ENCODE peak calls at places on chromosome 7, in five cellular contexts. One of them, this sample, is unnamed. For H3K4me1, the result is how much of the 10 kb centered on the place peaks cover.

GRCh38 chr7:69962856-69963149 is 364.5 kb downstream of the AUTS2 start:
- DNase-seq in psoas muscle: no peak
- DNase-seq in HCT116: no peak
- DNase-seq in mesendoderm: no peak
- DNase-seq in CD8-positive, alpha-beta T cell: no peak
- DNase-seq in this sample: no peak

GRCh38 chr7:154880512-154880911 is 122.4 kb downstream of the PAXIP1 start:
- DNase-seq in CD8-positive, alpha-beta T cell: no peak
- DNase-seq in HCT116: no peak
- DNase-seq in mesendoderm: no peak
- DNase-seq in psoas muscle: no peak
- DNase-seq in this sample: no peak

GRCh38 chr7:129470411-129470810 is 31.9 kb upstream of the SMKR1 start:
- DNase-seq in HCT116: no peak
- DNase-seq in CD8-positive, alpha-beta T cell: no peak
- DNase-seq in mesendoderm: no peak
- DNase-seq in psoas muscle: no peak
- DNase-seq in this sample: no peak

GRCh38 chr7:13166801-13167200 is 479.4 kb downstream of the ARL4A start:
- DNase-seq in HCT116: no peak
- DNase-seq in mesendoderm: no peak
- DNase-seq in psoas muscle: no peak
- DNase-seq in CD8-positive, alpha-beta T cell: no peak
- DNase-seq in this sample: no peak

GRCh38 chr7:107697246-107698044 is 36.8 kb downstream of the SLC26A4 start:
- DNase-seq in HCT116: no peak
- DNase-seq in psoas muscle: no peak
- DNase-seq in mesendoderm: no peak
- DNase-seq in CD8-positive, alpha-beta T cell: no peak
- DNase-seq in this sample: no peak

GRCh38 chr7:80412842-80413241 is 99.0 kb downstream of the GNAT3 start:
- DNase-seq in psoas muscle: no peak
- DNase-seq in CD8-positive, alpha-beta T cell: no peak
- DNase-seq in HCT116: no peak
- DNase-seq in mesendoderm: no peak
- DNase-seq in this sample: no peak

GRCh38 chr7:102811942-102812678 is 63.3 kb downstream of the FAM185A start:
- DNase-seq in mesendoderm: no peak
- DNase-seq in HCT116: no peak
- DNase-seq in CD8-positive, alpha-beta T cell: no peak
- DNase-seq in psoas muscle: no peak
- DNase-seq in this sample: no peak

GRCh38 chr7:85630904-85631582 is 444.2 kb upstream of the SEMA3D start:
- DNase-seq in psoas muscle: no peak
- DNase-seq in mesendoderm: no peak
- DNase-seq in HCT116: no peak
- DNase-seq in CD8-positive, alpha-beta T cell: no peak
- DNase-seq in this sample: peak

GRCh38 chr7:48428091-48428710 is 256.9 kb downstream of the ABCA13 start:
- DNase-seq in psoas muscle: no peak
- DNase-seq in HCT116: no peak
- DNase-seq in CD8-positive, alpha-beta T cell: no peak
- DNase-seq in mesendoderm: no peak
- DNase-seq in this sample: no peak

GRCh38 chr7:139733751-139734150 is 44.0 kb downstream of the HIPK2 start:
- DNase-seq in HCT116: no peak
- DNase-seq in mesendoderm: no peak
- DNase-seq in psoas muscle: no peak
- DNase-seq in CD8-positive, alpha-beta T cell: no peak
- DNase-seq in this sample: no peak

GRCh38 chr7:44767912-44768662 is 19.4 kb downstream of the ZMIZ2 start:
- DNase-seq in mesendoderm: no peak
- DNase-seq in psoas muscle: peak
- DNase-seq in HCT116: no peak
- DNase-seq in CD8-positive, alpha-beta T cell: no peak
- DNase-seq in this sample: peak

GRCh38 chr7:26293569-26294308 is 2.1 kb downstream of the SNX10 start:
- DNase-seq in CD8-positive, alpha-beta T cell: peak
- DNase-seq in mesendoderm: no peak
- DNase-seq in psoas muscle: no peak
- DNase-seq in HCT116: no peak
- DNase-seq in this sample: no peak

GRCh38 chr7:79287976-79288375 is 165.5 kb downstream of the MAGI2 start:
- DNase-seq in psoas muscle: no peak
- DNase-seq in CD8-positive, alpha-beta T cell: no peak
- DNase-seq in HCT116: no peak
- DNase-seq in mesendoderm: no peak
- DNase-seq in this sample: no peak

GRCh38 chr7:44918029-44918428 is 32.7 kb upstream of the PURB start:
- DNase-seq in mesendoderm: no peak
- DNase-seq in psoas muscle: no peak
- DNase-seq in HCT116: no peak
- DNase-seq in CD8-positive, alpha-beta T cell: no peak
- DNase-seq in this sample: no peak

GRCh38 chr7:82015751-82016150 is 245.9 kb upstream of the HGF start:
- DNase-seq in psoas muscle: no peak
- DNase-seq in mesendoderm: peak
- DNase-seq in CD8-positive, alpha-beta T cell: no peak
- DNase-seq in HCT116: no peak
- DNase-seq in this sample: no peak

GRCh38 chr7:151451626-151452025 is 11.7 kb upstream of the CRYGN start:
- DNase-seq in mesendoderm: no peak
- DNase-seq in psoas muscle: no peak
- DNase-seq in CD8-positive, alpha-beta T cell: no peak
- DNase-seq in HCT116: no peak
- DNase-seq in this sample: no peak
- H3K4me3 ChIP-seq in mesendoderm: no peak
- H3K4me3 ChIP-seq in psoas muscle: no peak
- H3K4me3 ChIP-seq in CD8-positive, alpha-beta T cell: no peak
- H3K4me3 ChIP-seq in HCT116: no peak
- H3K4me3 ChIP-seq in this sample: no peak

GRCh38 chr7:16644157-16644556 is 1.4 kb downstream of the ANKMY2 start:
- DNase-seq in CD8-positive, alpha-beta T cell: no peak
- DNase-seq in psoas muscle: no peak
- DNase-seq in HCT116: no peak
- DNase-seq in mesendoderm: no peak
- DNase-seq in this sample: no peak
- H3K4me1 ChIP-seq in CD8-positive, alpha-beta T cell: under half
- H3K4me1 ChIP-seq in psoas muscle: half or more
- H3K4me1 ChIP-seq in HCT116: under half
- H3K4me1 ChIP-seq in mesendoderm: under half
- H3K4me1 ChIP-seq in this sample: under half

GRCh38 chr7:2019693-2020511 is 212.8 kb downstream of the MAD1L1 start:
- DNase-seq in HCT116: no peak
- DNase-seq in CD8-positive, alpha-beta T cell: peak
- DNase-seq in psoas muscle: peak
- DNase-seq in mesendoderm: peak
- DNase-seq in this sample: no peak
- H3K4me3 ChIP-seq in HCT116: no peak
- H3K4me3 ChIP-seq in CD8-positive, alpha-beta T cell: peak
- H3K4me3 ChIP-seq in psoas muscle: peak
- H3K4me3 ChIP-seq in mesendoderm: no peak
- H3K4me3 ChIP-seq in this sample: no peak

DNA sequence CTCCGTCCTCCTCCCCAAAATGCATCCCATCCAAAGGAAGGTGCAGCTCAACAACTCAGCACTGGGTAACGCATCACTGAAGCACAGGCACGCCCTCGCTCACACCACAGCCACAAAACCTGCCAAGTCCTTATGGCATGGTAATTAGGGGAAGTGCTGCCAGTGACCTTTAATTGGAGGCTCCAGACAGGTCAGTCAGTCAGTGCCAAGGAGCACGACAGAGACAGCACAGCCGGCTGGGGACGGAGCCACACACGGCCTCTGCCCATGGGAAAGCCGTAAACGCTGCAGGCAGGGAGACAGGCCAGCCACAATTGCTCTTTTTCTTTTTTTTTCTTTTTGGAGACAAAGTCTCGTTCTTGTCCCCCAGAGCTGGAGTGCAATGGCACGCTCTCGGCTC is 146.5 kb downstream of the MAD1L1 start:
- DNase-seq in HCT116: no peak
- DNase-seq in psoas muscle: no peak
- DNase-seq in CD8-positive, alpha-beta T cell: no peak
- DNase-seq in mesendoderm: no peak
- DNase-seq in this sample: no peak
- H3K4me1 ChIP-seq in HCT116: under half
- H3K4me1 ChIP-seq in psoas muscle: under half
- H3K4me1 ChIP-seq in CD8-positive, alpha-beta T cell: under half
- H3K4me1 ChIP-seq in mesendoderm: under half
- H3K4me1 ChIP-seq in this sample: under half

GRCh38 chr7:24283900-24284698 is at the start of gene NPY:
- DNase-seq in HCT116: no peak
- DNase-seq in mesendoderm: peak
- DNase-seq in psoas muscle: peak
- DNase-seq in CD8-positive, alpha-beta T cell: no peak
- DNase-seq in this sample: peak
- H3K4me3 ChIP-seq in HCT116: no peak
- H3K4me3 ChIP-seq in mesendoderm: peak
- H3K4me3 ChIP-seq in psoas muscle: peak
- H3K4me3 ChIP-seq in CD8-positive, alpha-beta T cell: peak
- H3K4me3 ChIP-seq in this sample: peak

GRCh38 chr7:77699056-77699455 is 2.8 kb downstream of the RSBN1L start:
- DNase-seq in HCT116: no peak
- DNase-seq in CD8-positive, alpha-beta T cell: no peak
- DNase-seq in psoas muscle: no peak
- DNase-seq in mesendoderm: no peak
- DNase-seq in this sample: peak
- H3K4me1 ChIP-seq in HCT116: under half
- H3K4me1 ChIP-seq in CD8-positive, alpha-beta T cell: under half
- H3K4me1 ChIP-seq in psoas muscle: under half
- H3K4me1 ChIP-seq in mesendoderm: under half
- H3K4me1 ChIP-seq in this sample: under half

GRCh38 chr7:55020481-55020871 is 1.7 kb downstream of the EGFR start:
- DNase-seq in CD8-positive, alpha-beta T cell: no peak
- DNase-seq in mesendoderm: no peak
- DNase-seq in HCT116: no peak
- DNase-seq in psoas muscle: peak
- DNase-seq in this sample: no peak
- H3K4me3 ChIP-seq in CD8-positive, alpha-beta T cell: no peak
- H3K4me3 ChIP-seq in mesendoderm: no peak
- H3K4me3 ChIP-seq in HCT116: peak
- H3K4me3 ChIP-seq in psoas muscle: peak
- H3K4me3 ChIP-seq in this sample: peak

DNA sequence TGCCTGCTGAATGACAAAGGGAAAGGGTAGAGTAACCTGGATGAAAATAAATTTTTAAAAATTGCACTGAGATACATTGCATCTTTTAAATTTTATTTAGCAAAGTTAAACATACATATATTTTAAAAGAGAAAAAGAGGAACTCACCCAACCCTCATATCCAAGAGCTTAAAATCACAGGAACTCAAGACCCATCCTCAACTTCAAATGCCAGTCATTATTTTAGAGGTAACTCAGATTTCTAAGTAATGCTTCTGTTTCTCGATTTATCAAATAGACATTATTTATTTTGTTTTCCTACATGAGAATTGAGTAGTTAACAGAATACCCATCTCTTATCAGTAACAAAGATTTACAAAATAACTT is 32.4 kb upstream of the KMT2E start:
- DNase-seq in CD8-positive, alpha-beta T cell: no peak
- DNase-seq in psoas muscle: no peak
- DNase-seq in HCT116: no peak
- DNase-seq in mesendoderm: no peak
- DNase-seq in this sample: no peak
- H3K4me1 ChIP-seq in CD8-positive, alpha-beta T cell: under half
- H3K4me1 ChIP-seq in psoas muscle: half or more
- H3K4me1 ChIP-seq in HCT116: under half
- H3K4me1 ChIP-seq in mesendoderm: under half
- H3K4me1 ChIP-seq in this sample: under half

GRCh38 chr7:30913821-30914515 is 2.3 kb downstream of the AQP1 start:
- DNase-seq in psoas muscle: no peak
- DNase-seq in CD8-positive, alpha-beta T cell: no peak
- DNase-seq in HCT116: no peak
- DNase-seq in mesendoderm: no peak
- DNase-seq in this sample: no peak
- H3K4me3 ChIP-seq in psoas muscle: peak
- H3K4me3 ChIP-seq in CD8-positive, alpha-beta T cell: no peak
- H3K4me3 ChIP-seq in HCT116: no peak
- H3K4me3 ChIP-seq in mesendoderm: no peak
- H3K4me3 ChIP-seq in this sample: no peak

GRCh38 chr7:131111-132094 is 61.0 kb upstream of the FAM20C start:
- DNase-seq in CD8-positive, alpha-beta T cell: no peak
- DNase-seq in psoas muscle: no peak
- DNase-seq in HCT116: no peak
- DNase-seq in mesendoderm: no peak
- DNase-seq in this sample: no peak
- H3K4me1 ChIP-seq in CD8-positive, alpha-beta T cell: under half
- H3K4me1 ChIP-seq in psoas muscle: under half
- H3K4me1 ChIP-seq in HCT116: under half
- H3K4me1 ChIP-seq in mesendoderm: under half
- H3K4me1 ChIP-seq in this sample: under half